ENCODE peak calls at places on chromosome 17, in ten cellular contexts. A is dorsolateral prefrontal cortex, P is AG10803, H is A549, V is GM06990, Q is vagina, S is colonic mucosa, M is kidney epithelial cell, D is heart right ventricle, R is HepG2. E is an unnamed sample.
A peak's percentile ranks its signal among the peaks of the same experiment; 100 is the strongest.

GRCh38 chr17:148757-149156 is 11.4 kb downstream of the SCGB1C2 start:
- DNase-seq in H (no peak), S (no peak), Q (no peak), R (no peak), M (no peak), A (peak; percentile 15), V (no peak), P (no peak), D (peak; percentile 3), E (no peak)

GRCh38 chr17:47872019-47872650 is 21.2 kb upstream of the SP6 start:
- DNase-seq in H (no peak), V (no peak), R (no peak), P (no peak), M (no peak), Q (no peak), S (no peak), D (no peak), A (no peak), E (no peak)

GRCh38 chr17:73613947-73614655 is 30.1 kb downstream of the SDK2 start:
- DNase-seq in S (no peak), H (no peak), V (no peak), P (peak; percentile 4), Q (no peak), M (no peak), R (no peak), D (no peak), A (no peak), E (no peak)

GRCh38 chr17:77886387-77886728 is 72.1 kb upstream of the TNRC6C start:
- DNase-seq in H (peak; percentile 33), S (peak; percentile 27), V (no peak), P (no peak), D (no peak), R (no peak), A (no peak), Q (no peak), M (no peak), E (peak; percentile 15)

GRCh38 chr17:3012926-3013581 is 50.4 kb downstream of the OR1D5 start:
- DNase-seq in M (no peak), P (peak; percentile 50), V (peak; percentile 43), H (peak; percentile 88), D (peak; percentile 64), S (peak; percentile 68), A (peak; percentile 75), Q (no peak), R (peak; percentile 53), E (peak; percentile 63)

GRCh38 chr17:75551276-75551675 is 25.8 kb downstream of the LLGL2 start:
- DNase-seq in V (no peak), P (no peak), Q (no peak), M (peak; percentile 16), D (no peak), H (no peak), S (no peak), A (no peak), R (no peak), E (no peak)

GRCh38 chr17:64278614-64279013 is 15.6 kb upstream of the TEX2 start:
- DNase-seq in S (no peak), D (peak; percentile 16), V (peak; percentile 10), Q (no peak), M (peak; percentile 31), A (no peak), P (peak; percentile 48), R (no peak), H (peak; percentile 45), E (no peak)

GRCh38 chr17:8226536-8227237 is 16.3 kb upstream of the AURKB start:
- DNase-seq in A (peak; percentile 58), V (peak; percentile 81), M (peak; percentile 66), P (peak; percentile 91), Q (no peak), D (peak; percentile 81), S (peak; percentile 90), R (no peak), H (peak; percentile 97), E (peak; percentile 73)

GRCh38 chr17:6556121-6557039 is at the start of gene PITPNM3:
- DNase-seq in V (no peak), P (no peak), D (no peak), A (no peak), Q (no peak), H (no peak), S (peak; percentile 42), M (no peak), R (no peak), E (peak; percentile 39)

GRCh38 chr17:73841431-73842060 is 197.3 kb upstream of the SDK2 start:
- DNase-seq in M (no peak), S (no peak), H (peak; percentile 60), A (no peak), Q (no peak), R (peak; percentile 31), P (no peak), D (no peak), V (no peak), E (peak; percentile 24)

GRCh38 chr17:39737761-39738567 is at the start of gene GRB7:
- DNase-seq in H (peak; percentile 70), D (no peak), A (no peak), P (no peak), M (no peak), V (no peak), R (peak; percentile 56), Q (no peak), S (peak; percentile 93), E (peak; percentile 100)

GRCh38 chr17:19448341-19449268 is 37.6 kb downstream of the RNF112 start:
- DNase-seq in A (no peak), Q (no peak), H (peak; percentile 76), D (no peak), S (no peak), R (peak; percentile 19), M (peak; percentile 44), P (peak; percentile 98), V (no peak), E (peak; percentile 7)

GRCh38 chr17:60315650-60316049 is 76.3 kb downstream of the USP32 start:
- DNase-seq in V (no peak), A (no peak), M (no peak), D (no peak), H (peak; percentile 35), R (peak; percentile 29), P (no peak), S (no peak), Q (no peak), E (no peak)
- TF ChIP-seq CTCF in V (peak; percentile 1), A (no peak), M (no peak), D (no peak), H (peak; percentile 25), R (peak; percentile 56), P (no peak), S (no peak), Q (no peak), E (no peak)

DNA sequence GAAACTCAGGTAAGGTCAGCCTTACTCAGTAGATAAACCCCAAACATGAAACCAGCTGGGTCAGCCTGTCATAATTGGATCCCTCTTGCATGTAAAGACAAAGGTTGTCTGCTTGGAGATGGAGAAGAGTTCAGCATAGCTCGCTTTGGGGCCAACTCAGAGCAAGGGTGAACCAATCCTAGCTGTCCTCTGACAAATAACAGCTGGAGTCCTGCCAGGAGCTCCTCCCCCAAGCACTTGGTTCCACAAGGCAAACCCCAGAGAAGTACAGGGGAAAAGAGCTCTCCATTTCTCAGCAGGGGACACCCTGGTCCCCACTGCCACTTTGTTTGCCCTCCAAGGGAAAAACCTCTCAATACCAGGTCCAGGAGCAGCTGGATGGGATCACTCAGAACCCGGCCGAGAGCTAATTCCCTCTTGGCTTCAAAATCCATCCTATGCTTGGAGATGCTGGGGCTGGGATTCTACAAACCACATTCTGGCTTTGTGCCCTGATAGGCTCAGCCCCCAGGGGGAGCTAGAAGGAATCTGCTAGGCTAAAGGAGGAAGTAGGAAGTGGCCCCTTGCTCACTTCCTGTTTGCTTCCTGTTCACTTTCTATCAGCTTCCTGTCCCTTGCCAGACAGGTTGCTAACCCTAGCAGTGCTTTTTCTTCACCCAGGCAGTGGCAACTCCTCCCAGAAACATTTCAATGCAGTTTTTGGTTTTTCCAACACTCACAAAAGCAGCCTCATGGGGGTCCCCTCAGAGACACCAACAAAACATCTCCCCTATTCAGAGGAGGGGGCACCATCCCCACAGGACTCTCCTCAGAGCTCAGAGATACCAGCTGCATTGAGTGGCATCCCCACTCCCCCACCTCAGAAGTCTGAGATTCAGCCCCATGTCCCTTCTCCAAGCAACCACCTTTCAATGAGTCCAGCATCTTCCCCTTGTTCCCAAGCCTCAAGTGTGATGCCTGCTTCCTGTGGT is 30.7 kb downstream of the CDRT4 start:
- DNase-seq in M (no peak), P (peak; percentile 50), Q (no peak), S (peak; percentile 62), V (no peak), H (peak; percentile 48), R (peak; percentile 65), A (peak; percentile 57), D (peak; percentile 75), E (peak; percentile 7)
- TF ChIP-seq CTCF in M (peak; percentile 35), P (peak; percentile 34), Q (peak; percentile 6), S (no peak), V (no peak), H (no peak), R (peak; percentile 62), A (peak; percentile 51), D (peak; percentile 9), E (no peak)

DNA sequence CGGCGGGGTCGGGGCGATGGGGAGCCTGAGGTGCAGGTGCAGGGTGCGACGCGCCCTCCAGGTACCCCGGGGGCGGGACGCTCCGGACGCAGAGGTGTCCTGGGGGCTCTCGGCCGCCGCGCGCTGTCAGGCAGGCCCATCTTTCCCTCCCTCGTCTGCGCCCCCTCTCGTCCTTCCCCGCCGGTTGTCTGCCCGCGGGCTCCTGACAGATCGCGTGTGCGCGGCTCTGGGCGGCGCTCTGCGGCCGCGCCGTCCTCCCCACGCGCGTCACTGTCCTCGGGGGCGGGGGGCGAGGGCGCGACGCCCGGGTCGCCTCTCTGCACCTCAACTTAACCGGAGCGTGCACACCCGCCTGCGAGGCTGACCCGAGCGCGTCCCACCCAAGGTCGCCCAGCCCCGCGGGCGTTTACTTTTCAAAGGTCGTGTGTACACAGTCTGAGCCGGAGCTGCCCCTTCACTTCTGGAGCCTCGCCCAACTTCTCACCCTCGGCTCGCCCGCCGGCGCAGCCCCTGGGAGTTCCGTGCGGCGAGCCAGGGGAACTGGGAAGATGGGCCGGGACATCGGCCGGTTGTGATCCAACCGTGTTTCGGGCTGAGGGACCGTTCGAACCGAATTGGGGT is 512 bp downstream of the AKAP1 start:
- DNase-seq in S (peak; percentile 93), H (peak; percentile 61), P (peak; percentile 23), D (peak; percentile 59), Q (peak; percentile 90), V (peak; percentile 77), A (peak; percentile 71), M (no peak), R (peak; percentile 94), E (peak; percentile 38)
- TF ChIP-seq CTCF in S (no peak), H (peak; percentile 27), P (peak; percentile 20), D (no peak), Q (peak; percentile 13), V (peak; percentile 33), A (no peak), M (peak; percentile 30), R (peak; percentile 48), E (no peak)

DNA sequence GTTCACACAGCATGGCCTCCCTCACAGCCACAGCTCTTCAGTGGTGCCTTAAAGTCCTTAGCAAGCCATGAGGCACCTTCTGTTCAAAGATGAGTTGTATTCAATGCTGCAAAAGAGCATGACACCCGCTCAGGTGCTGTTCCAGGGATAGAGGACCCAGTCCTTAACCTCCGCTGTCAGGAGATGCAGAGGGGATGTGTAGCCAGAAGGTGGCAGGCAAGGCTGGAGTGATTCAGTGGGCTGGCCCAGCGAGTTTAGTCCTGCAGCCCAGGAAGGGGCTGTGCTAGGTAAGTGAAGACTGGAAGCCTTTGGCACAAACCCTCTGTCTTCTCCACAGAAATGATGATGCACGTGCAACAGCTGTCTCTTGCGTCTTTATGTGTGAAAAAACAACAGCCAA is 25.0 kb upstream of the ADAM11 start:
- DNase-seq in S (no peak), P (no peak), V (no peak), D (no peak), R (peak; percentile 41), H (peak; percentile 57), M (no peak), Q (no peak), A (peak; percentile 49), E (peak; percentile 45)
- TF ChIP-seq CTCF in S (no peak), P (no peak), V (no peak), D (no peak), R (peak; percentile 76), H (peak; percentile 31), M (peak; percentile 44), Q (no peak), A (peak; percentile 32), E (no peak)

GRCh38 chr17:66451188-66452149 is 149.1 kb downstream of the PRKCA start:
- DNase-seq in H (peak; percentile 62), A (no peak), M (no peak), P (no peak), D (no peak), Q (no peak), V (no peak), S (peak; percentile 82), R (peak; percentile 89), E (peak; percentile 55)
- TF ChIP-seq CTCF in H (peak; percentile 52), A (no peak), M (no peak), P (no peak), D (no peak), Q (no peak), V (peak; percentile 46), S (peak; percentile 40), R (peak; percentile 92), E (no peak)

E was measured in Calu3.